ENCODE peak calls at places on chromosome 5, in six cellular contexts. S, I, Q, Z, A and E are unnamed samples.

GRCh38 chr5:9898319-9898718 is 268.2 kb upstream of the TAS2R1 start:
- DNase-seq in S (no peak), Q (no peak), A (peak; percentile 67), Z (no peak), I (peak; percentile 67), E (no peak)

GRCh38 chr5:172364773-172365172 is 81.2 kb upstream of the UBTD2 start:
- DNase-seq in I (no peak), Q (no peak), A (peak; percentile 19), S (no peak), Z (no peak), E (no peak)

GRCh38 chr5:43773032-43773830 is 170.3 kb downstream of the NNT start:
- DNase-seq in Z (no peak), Q (no peak), A (peak; percentile 83), I (no peak), S (no peak), E (no peak)

GRCh38 chr5:88398316-88398715 is 129.7 kb upstream of the TMEM161B start:
- DNase-seq in Z (no peak), I (no peak), S (no peak), Q (no peak), A (no peak), E (no peak)

GRCh38 chr5:92687793-92688467 is 893.1 kb downstream of the NR2F1-AS1 start:
- DNase-seq in A (peak; percentile 52), Q (no peak), I (no peak), S (no peak), Z (no peak), E (no peak)

GRCh38 chr5:144794922-144795321 is 624.2 kb downstream of the KCTD16 start:
- DNase-seq in A (peak; percentile 75), Q (no peak), S (no peak), Z (no peak), I (no peak), E (no peak)

GRCh38 chr5:45862763-45863162 is 166.6 kb upstream of the HCN1 start:
- DNase-seq in Z (no peak), A (no peak), S (no peak), I (no peak), Q (no peak), E (no peak)

GRCh38 chr5:147551677-147552076 is 41.8 kb upstream of the DPYSL3 start:
- DNase-seq in I (no peak), A (no peak), S (no peak), Q (no peak), Z (no peak), E (no peak)

GRCh38 chr5:58545912-58546311 is 37.0 kb upstream of the RAB3C start:
- DNase-seq in Q (no peak), S (no peak), Z (no peak), A (no peak), I (no peak), E (no peak)

GRCh38 chr5:2280318-2280717 is 397.6 kb upstream of the IRX4 start:
- DNase-seq in Q (no peak), S (peak; percentile 0), I (no peak), Z (no peak), A (no peak), E (no peak)
- H3K9me3 ChIP-seq in Q (no peaks in the 10 kb centered on the region), S (no peaks in the 10 kb centered on the region), I (no peaks in the 10 kb centered on the region), Z (no peaks in the 10 kb centered on the region), A (no peaks in the 10 kb centered on the region), E (no peaks in the 10 kb centered on the region)

DNA sequence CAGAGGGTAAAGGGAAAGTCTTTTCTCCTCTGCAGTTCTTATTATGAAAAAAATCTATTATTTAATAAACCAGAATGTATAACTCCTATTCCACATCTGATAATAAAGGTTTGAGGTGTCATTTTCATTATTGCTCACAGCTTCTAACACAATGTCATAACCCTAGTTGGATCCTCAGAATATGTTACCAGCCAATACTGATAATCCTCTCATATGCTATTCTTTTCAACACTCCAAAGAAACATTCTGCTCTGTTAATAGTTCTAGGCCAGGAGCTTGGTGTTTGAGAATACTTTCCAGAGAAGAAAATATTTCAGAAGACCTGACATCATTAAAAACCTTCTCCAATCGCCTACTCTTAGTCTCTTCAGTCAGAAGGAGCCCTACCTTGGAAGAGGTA is 127.1 kb downstream of the PIK3R1 start:
- DNase-seq in Q (no peak), S (no peak), Z (no peak), A (no peak), I (no peak), E (no peak)
- H3K9me3 ChIP-seq in Q (no peaks in the 10 kb centered on the region), S (no peaks in the 10 kb centered on the region), Z (no peaks in the 10 kb centered on the region), A (no peaks in the 10 kb centered on the region), I (no peaks in the 10 kb centered on the region), E (no peaks in the 10 kb centered on the region)

DNA sequence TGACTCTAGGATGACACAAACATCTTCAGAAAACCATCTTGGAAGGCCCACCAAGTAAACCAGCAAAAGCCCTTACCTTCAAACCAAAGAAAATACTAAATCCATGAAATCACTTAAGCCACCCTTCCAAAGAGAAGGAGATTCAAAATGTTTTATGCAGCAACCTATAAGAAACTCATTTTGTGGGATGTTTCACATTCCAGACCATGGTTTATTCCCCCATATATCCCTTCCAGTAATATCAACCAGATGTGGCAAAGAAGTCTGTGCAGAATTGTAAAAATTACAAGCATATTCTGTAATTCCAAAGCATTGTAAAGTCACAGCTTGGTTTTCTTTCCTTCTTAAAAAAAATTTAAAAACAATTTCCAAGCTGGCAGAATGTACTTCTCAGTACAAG is 117.4 kb downstream of the SLIT3 start:
- DNase-seq in Z (no peak), S (no peak), Q (no peak), A (peak; percentile 85), I (no peak), E (no peak)
- H3K9me3 ChIP-seq in Z (no peaks in the 10 kb centered on the region), S (no peaks in the 10 kb centered on the region), Q (no peaks in the 10 kb centered on the region), A (no peaks in the 10 kb centered on the region), I (no peaks in the 10 kb centered on the region), E (no peaks in the 10 kb centered on the region)

DNA sequence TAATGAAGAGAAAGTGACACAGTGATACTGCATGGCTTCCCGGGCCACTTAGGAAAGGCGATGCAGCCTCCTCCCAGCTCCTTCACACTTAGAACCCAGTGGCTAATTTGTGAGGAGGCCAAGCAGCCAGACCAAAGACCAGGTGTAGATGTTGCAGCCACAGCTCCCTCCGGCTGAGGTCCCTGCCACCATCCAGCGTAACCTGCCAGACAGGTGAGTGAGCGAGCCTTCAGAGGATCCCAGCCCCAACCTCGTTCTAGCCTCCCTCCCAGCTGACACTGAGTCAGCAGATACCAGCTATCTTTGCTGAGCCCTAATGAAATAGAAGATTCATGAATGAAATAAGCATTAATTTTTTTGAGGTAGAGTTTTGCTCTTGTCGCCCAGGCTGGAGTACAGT is 59.7 kb downstream of the COL23A1 start:
- DNase-seq in I (peak; percentile 25), Q (no peak), Z (no peak), S (no peak), A (no peak), E (no peak)
- H3K9me3 ChIP-seq in I (no peaks in the 10 kb centered on the region), Q (no peaks in the 10 kb centered on the region), Z (no peaks in the 10 kb centered on the region), S (no peaks in the 10 kb centered on the region), A (no peaks in the 10 kb centered on the region), E (no peaks in the 10 kb centered on the region)

DNA sequence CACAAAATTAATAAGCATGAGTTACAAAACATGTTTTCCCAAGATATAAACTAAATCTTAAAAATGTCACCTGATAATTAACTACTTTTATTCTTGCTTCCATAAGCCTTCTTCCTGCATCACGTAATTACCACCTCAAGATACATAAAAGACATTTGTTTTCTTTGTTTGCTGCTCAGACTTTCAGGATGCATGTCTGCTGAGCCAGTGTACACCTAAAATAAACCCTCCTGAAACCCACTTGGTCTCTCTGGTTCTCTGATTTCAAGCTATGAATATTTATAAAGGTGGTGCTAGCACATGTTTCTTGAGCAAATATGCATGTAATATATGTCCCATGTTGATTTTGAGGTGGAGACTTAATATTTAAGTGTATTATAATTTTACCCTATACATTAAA is 1627.7 kb upstream of the CDH9 start:
- DNase-seq in S (no peak), A (no peak), Q (no peak), Z (no peak), I (no peak), E (no peak)
- H3K9me3 ChIP-seq in S (no peaks in the 10 kb centered on the region), A (peaks cover 35% of the 10 kb centered on the region), Q (no peaks in the 10 kb centered on the region), Z (no peaks in the 10 kb centered on the region), I (no peaks in the 10 kb centered on the region), E (no peaks in the 10 kb centered on the region)

GRCh38 chr5:141437208-141437607 is 6.9 kb downstream of the PCDHGA12 start:
- DNase-seq in Q (no peak), A (peak; percentile 31), S (no peak), I (no peak), Z (no peak), E (no peak)
- H3K9me3 ChIP-seq in Q (no peaks in the 10 kb centered on the region), A (no peaks in the 10 kb centered on the region), S (peaks cover 90% of the 10 kb centered on the region), I (peaks cover 12% of the 10 kb centered on the region), Z (no peaks in the 10 kb centered on the region), E (peaks cover 5% of the 10 kb centered on the region)

GRCh38 chr5:1431021-1431811 is 14.0 kb downstream of the SLC6A3 start:
- DNase-seq in Z (no peak), S (peak; percentile 51), Q (no peak), I (peak; percentile 52), A (no peak), E (peak; percentile 31)
- H3K9me3 ChIP-seq in Z (peaks cover 4% of the 10 kb centered on the region), S (peaks cover 34% of the 10 kb centered on the region), Q (peaks cover 11% of the 10 kb centered on the region), I (peaks cover 21% of the 10 kb centered on the region), A (peaks cover 38% of the 10 kb centered on the region), E (peaks cover 49% of the 10 kb centered on the region)